ENCODE peak calls at places on chromosomes 11 and 22, in four cellular contexts. One of them, this sample, is unnamed.

GRCh38 chr11:44585421-44585820 is 20.0 kb downstream of the CD82 start:
- DNase-seq in cardiac fibroblast: no peak
- DNase-seq in SK-N-DZ: no peak
- DNase-seq in skeletal muscle cell: no peak
- DNase-seq in this sample: peak; percentile 59

GRCh38 chr11:32905028-32905667 is 12.5 kb downstream of the QSER1 start:
- DNase-seq in cardiac fibroblast: peak; percentile 25
- DNase-seq in SK-N-DZ: no peak
- DNase-seq in skeletal muscle cell: no peak
- DNase-seq in this sample: no peak

GRCh38 chr11:45665206-45665932 is at the start of gene CHST1:
- DNase-seq in cardiac fibroblast: peak; percentile 65
- DNase-seq in SK-N-DZ: no peak
- DNase-seq in skeletal muscle cell: no peak
- DNase-seq in this sample: peak; percentile 82

GRCh38 chr22:26321469-26321913 is 107.6 kb upstream of the ASPHD2 start:
- DNase-seq in cardiac fibroblast: peak; percentile 5
- DNase-seq in SK-N-DZ: no peak
- DNase-seq in skeletal muscle cell: peak; percentile 12
- DNase-seq in this sample: peak; percentile 76

GRCh38 chr22:41975299-41976069 is 6.2 kb downstream of the SEPTIN3 start:
- DNase-seq in cardiac fibroblast: no peak
- DNase-seq in SK-N-DZ: no peak
- DNase-seq in skeletal muscle cell: no peak
- DNase-seq in this sample: no peak

GRCh38 chr11:45652781-45653180 is 12.6 kb downstream of the CHST1 start:
- DNase-seq in cardiac fibroblast: peak; percentile 83
- DNase-seq in SK-N-DZ: no peak
- DNase-seq in skeletal muscle cell: no peak
- DNase-seq in this sample: no peak

GRCh38 chr11:86805873-86806310 is 5.5 kb downstream of the PRSS23 start:
- DNase-seq in cardiac fibroblast: no peak
- DNase-seq in SK-N-DZ: no peak
- DNase-seq in skeletal muscle cell: no peak
- DNase-seq in this sample: no peak

GRCh38 chr11:108734956-108735559 is 70.2 kb downstream of the DDX10 start:
- DNase-seq in cardiac fibroblast: peak; percentile 13
- DNase-seq in SK-N-DZ: no peak
- DNase-seq in skeletal muscle cell: no peak
- DNase-seq in this sample: no peak

GRCh38 chr11:93271596-93271995 is 58.9 kb upstream of the DEUP1 start:
- DNase-seq in cardiac fibroblast: no peak
- DNase-seq in SK-N-DZ: no peak
- DNase-seq in skeletal muscle cell: no peak
- DNase-seq in this sample: no peak

GRCh38 chr11:57368106-57368826 is 12.7 kb downstream of the PRG3 start:
- DNase-seq in cardiac fibroblast: no peak
- DNase-seq in SK-N-DZ: no peak
- DNase-seq in skeletal muscle cell: no peak
- DNase-seq in this sample: no peak

GRCh38 chr11:128061321-128061871 is 526.0 kb downstream of the ETS1 start:
- DNase-seq in cardiac fibroblast: peak; percentile 26
- DNase-seq in SK-N-DZ: peak; percentile 19
- DNase-seq in skeletal muscle cell: peak; percentile 56
- DNase-seq in this sample: no peak

GRCh38 chr22:36764641-36765040 is 11.3 kb downstream of the IFT27 start:
- DNase-seq in cardiac fibroblast: no peak
- DNase-seq in SK-N-DZ: no peak
- DNase-seq in skeletal muscle cell: no peak
- DNase-seq in this sample: no peak

GRCh38 chr22:46979506-46979905 is 217.1 kb downstream of the TBC1D22A start:
- DNase-seq in cardiac fibroblast: no peak
- DNase-seq in SK-N-DZ: no peak
- DNase-seq in skeletal muscle cell: no peak
- DNase-seq in this sample: no peak

GRCh38 chr11:86069408-86070086 is 663 bp upstream of the PICALM start:
- DNase-seq in cardiac fibroblast: peak; percentile 94
- DNase-seq in SK-N-DZ: peak; percentile 41
- DNase-seq in skeletal muscle cell: peak; percentile 87
- DNase-seq in this sample: no peak

GRCh38 chr11:74929431-74930363 is 19.2 kb downstream of the XRRA1 start:
- DNase-seq in cardiac fibroblast: peak; percentile 96
- DNase-seq in SK-N-DZ: peak; percentile 88
- DNase-seq in skeletal muscle cell: peak; percentile 79
- DNase-seq in this sample: peak; percentile 36

This sample was measured in left ventricle myocardium superior.